ENCODE peak calls at places on chromosomes 7 and 10, in four cellular contexts. One of them, this sample, is unnamed.

GRCh38 chr10:31288001-31288400 is 31.0 kb upstream of the ZEB1 start:
- DNase-seq in MM.1S: no peak
- DNase-seq in aorta: no peak
- DNase-seq in AG09309: no peak
- DNase-seq in this sample: no peak

GRCh38 chr7:113794573-113794972 is 124.2 kb downstream of the PPP1R3A start:
- DNase-seq in AG09309: no peak
- DNase-seq in aorta: no peak
- DNase-seq in MM.1S: no peak
- DNase-seq in this sample: no peak

GRCh38 chr10:11440250-11441150 is 170.9 kb downstream of the USP6NL start:
- DNase-seq in aorta: no peak
- DNase-seq in AG09309: no peak
- DNase-seq in MM.1S: no peak
- DNase-seq in this sample: no peak

GRCh38 chr7:22238354-22239311 is 118.3 kb downstream of the RAPGEF5 start:
- DNase-seq in MM.1S: no peak
- DNase-seq in AG09309: no peak
- DNase-seq in aorta: no peak
- DNase-seq in this sample: no peak

GRCh38 chr10:70437721-70438120 is 3.8 kb downstream of the NODAL start:
- DNase-seq in MM.1S: no peak
- DNase-seq in AG09309: no peak
- DNase-seq in aorta: no peak
- DNase-seq in this sample: no peak

GRCh38 chr10:106609867-106610266 is 554.6 kb downstream of the SORCS1 start:
- DNase-seq in AG09309: no peak
- DNase-seq in MM.1S: no peak
- DNase-seq in aorta: no peak
- DNase-seq in this sample: peak; percentile 14

GRCh38 chr10:120953897-120954296 is 102.7 kb downstream of the WDR11 start:
- DNase-seq in MM.1S: no peak
- DNase-seq in AG09309: no peak
- DNase-seq in aorta: no peak
- DNase-seq in this sample: no peak

GRCh38 chr10:91006752-91007346 is 86.0 kb upstream of the ANKRD1 start:
- DNase-seq in AG09309: no peak
- DNase-seq in aorta: no peak
- DNase-seq in MM.1S: peak; percentile 89
- DNase-seq in this sample: no peak

GRCh38 chr7:97133166-97133565 is 15.7 kb downstream of the SDHAF3 start:
- DNase-seq in AG09309: no peak
- DNase-seq in MM.1S: no peak
- DNase-seq in aorta: no peak
- DNase-seq in this sample: no peak

GRCh38 chr7:130956417-130957139 is 222.6 kb upstream of the KLF14 start:
- DNase-seq in MM.1S: no peak
- DNase-seq in aorta: no peak
- DNase-seq in AG09309: no peak
- DNase-seq in this sample: no peak

GRCh38 chr7:79719216-79719615 is 265.7 kb upstream of the MAGI2 start:
- DNase-seq in AG09309: no peak
- DNase-seq in MM.1S: no peak
- DNase-seq in aorta: no peak
- DNase-seq in this sample: no peak

GRCh38 chr7:130959743-130960207 is 225.8 kb upstream of the KLF14 start:
- DNase-seq in aorta: no peak
- DNase-seq in MM.1S: no peak
- DNase-seq in AG09309: peak; percentile 69
- DNase-seq in this sample: peak; percentile 86

GRCh38 chr10:1509003-1509402 is 228.3 kb downstream of the ADARB2 start:
- DNase-seq in AG09309: no peak
- DNase-seq in aorta: no peak
- DNase-seq in MM.1S: no peak
- DNase-seq in this sample: no peak

GRCh38 chr10:99676435-99676834 is 17.1 kb downstream of the ENTPD7 start:
- DNase-seq in aorta: no peak
- DNase-seq in MM.1S: no peak
- DNase-seq in AG09309: peak; percentile 93
- DNase-seq in this sample: no peak

GRCh38 chr10:100027416-100027815 is 17.7 kb upstream of the DNMBP start:
- DNase-seq in MM.1S: no peak
- DNase-seq in aorta: no peak
- DNase-seq in AG09309: no peak
- DNase-seq in this sample: no peak

GRCh38 chr10:132397036-132397541 is at the start of gene PWWP2B:
- DNase-seq in AG09309: no peak
- DNase-seq in MM.1S: peak; percentile 39
- DNase-seq in aorta: peak; percentile 88
- DNase-seq in this sample: peak; percentile 55

GRCh38 chr10:11595395-11595692 is 16.1 kb downstream of the USP6NL start:
- DNase-seq in aorta: no peak
- DNase-seq in AG09309: no peak
- DNase-seq in MM.1S: no peak
- DNase-seq in this sample: no peak

GRCh38 chr10:109933984-109934565 is 10.8 kb upstream of the XPNPEP1 start:
- DNase-seq in MM.1S: no peak
- DNase-seq in AG09309: no peak
- DNase-seq in aorta: no peak
- DNase-seq in this sample: peak; percentile 90

GRCh38 chr7:121519548-121520521 is 123.7 kb upstream of the FAM3C start:
- DNase-seq in aorta: no peak
- DNase-seq in MM.1S: no peak
- DNase-seq in AG09309: no peak
- DNase-seq in this sample: no peak

GRCh38 chr10:70803768-70804423 is 11.9 kb upstream of the SGPL1 start:
- DNase-seq in aorta: no peak
- DNase-seq in AG09309: no peak
- DNase-seq in MM.1S: no peak
- DNase-seq in this sample: no peak

GRCh38 chr10:77565590-77566023 is 72.0 kb downstream of the KCNMA1 start:
- DNase-seq in aorta: no peak
- DNase-seq in AG09309: no peak
- DNase-seq in MM.1S: no peak
- DNase-seq in this sample: no peak

GRCh38 chr10:66834802-66835201 is 91.0 kb upstream of the LRRTM3 start:
- DNase-seq in AG09309: no peak
- DNase-seq in MM.1S: no peak
- DNase-seq in aorta: no peak
- DNase-seq in this sample: no peak

GRCh38 chr10:29239569-29240472 is 49.0 kb upstream of the LYZL1 start:
- DNase-seq in MM.1S: no peak
- DNase-seq in aorta: no peak
- DNase-seq in AG09309: no peak
- DNase-seq in this sample: peak; percentile 75

GRCh38 chr10:112790030-112790429 is 160.0 kb upstream of the TCF7L2 start:
- DNase-seq in AG09309: no peak
- DNase-seq in aorta: no peak
- DNase-seq in MM.1S: no peak
- DNase-seq in this sample: no peak

GRCh38 chr7:130734525-130735272 is 692 bp upstream of the KLF14 start:
- DNase-seq in AG09309: no peak
- DNase-seq in MM.1S: peak; percentile 33
- DNase-seq in aorta: no peak
- DNase-seq in this sample: peak; percentile 48

GRCh38 chr7:17212188-17212587 is 86.3 kb upstream of the AHR start:
- DNase-seq in MM.1S: no peak
- DNase-seq in aorta: no peak
- DNase-seq in AG09309: no peak
- DNase-seq in this sample: no peak

GRCh38 chr7:138967159-138967558 is 14.0 kb downstream of the KIAA1549 start:
- DNase-seq in aorta: no peak
- DNase-seq in MM.1S: no peak
- DNase-seq in AG09309: no peak
- DNase-seq in this sample: no peak

GRCh38 chr7:27810186-27810585 is 70.2 kb downstream of the TAX1BP1 start:
- DNase-seq in AG09309: no peak
- DNase-seq in aorta: no peak
- DNase-seq in MM.1S: no peak
- DNase-seq in this sample: no peak

GRCh38 chr7:158812684-158813083 is 16.6 kb downstream of the ESYT2 start:
- DNase-seq in AG09309: no peak
- DNase-seq in aorta: no peak
- DNase-seq in MM.1S: no peak
- DNase-seq in this sample: no peak

GRCh38 chr10:56632537-56632936 is 271.5 kb upstream of the ZWINT start:
- DNase-seq in MM.1S: no peak
- DNase-seq in aorta: no peak
- DNase-seq in AG09309: no peak
- DNase-seq in this sample: no peak

GRCh38 chr7:139340037-139340807 is 915 bp upstream of the FMC1 start:
- DNase-seq in MM.1S: peak; percentile 100
- DNase-seq in AG09309: peak; percentile 99
- DNase-seq in aorta: peak; percentile 98
- DNase-seq in this sample: peak; percentile 100

GRCh38 chr10:87734987-87735827 is 75.5 kb downstream of the PAPSS2 start:
- DNase-seq in aorta: no peak
- DNase-seq in MM.1S: peak; percentile 51
- DNase-seq in AG09309: peak; percentile 16
- DNase-seq in this sample: peak; percentile 63

GRCh38 chr10:120145107-120145506 is 252.6 kb downstream of the SEC23IP start:
- DNase-seq in MM.1S: no peak
- DNase-seq in aorta: no peak
- DNase-seq in AG09309: no peak
- DNase-seq in this sample: no peak

GRCh38 chr7:151493083-151493482 is 26.6 kb downstream of the RHEB start:
- DNase-seq in aorta: no peak
- DNase-seq in AG09309: no peak
- DNase-seq in MM.1S: no peak
- DNase-seq in this sample: no peak

GRCh38 chr10:3838723-3839437 is 53.9 kb upstream of the KLF6 start:
- DNase-seq in aorta: no peak
- DNase-seq in MM.1S: no peak
- DNase-seq in AG09309: no peak
- DNase-seq in this sample: no peak

GRCh38 chr10:3835770-3836169 is 50.8 kb upstream of the KLF6 start:
- DNase-seq in MM.1S: no peak
- DNase-seq in aorta: no peak
- DNase-seq in AG09309: no peak
- DNase-seq in this sample: no peak

GRCh38 chr10:3837909-3838722 is 53.1 kb upstream of the KLF6 start:
- DNase-seq in AG09309: no peak
- DNase-seq in MM.1S: no peak
- DNase-seq in aorta: no peak
- DNase-seq in this sample: no peak

GRCh38 chr10:3834410-3834809 is 49.4 kb upstream of the KLF6 start:
- DNase-seq in AG09309: no peak
- DNase-seq in MM.1S: no peak
- DNase-seq in aorta: no peak
- DNase-seq in this sample: no peak

DNA sequence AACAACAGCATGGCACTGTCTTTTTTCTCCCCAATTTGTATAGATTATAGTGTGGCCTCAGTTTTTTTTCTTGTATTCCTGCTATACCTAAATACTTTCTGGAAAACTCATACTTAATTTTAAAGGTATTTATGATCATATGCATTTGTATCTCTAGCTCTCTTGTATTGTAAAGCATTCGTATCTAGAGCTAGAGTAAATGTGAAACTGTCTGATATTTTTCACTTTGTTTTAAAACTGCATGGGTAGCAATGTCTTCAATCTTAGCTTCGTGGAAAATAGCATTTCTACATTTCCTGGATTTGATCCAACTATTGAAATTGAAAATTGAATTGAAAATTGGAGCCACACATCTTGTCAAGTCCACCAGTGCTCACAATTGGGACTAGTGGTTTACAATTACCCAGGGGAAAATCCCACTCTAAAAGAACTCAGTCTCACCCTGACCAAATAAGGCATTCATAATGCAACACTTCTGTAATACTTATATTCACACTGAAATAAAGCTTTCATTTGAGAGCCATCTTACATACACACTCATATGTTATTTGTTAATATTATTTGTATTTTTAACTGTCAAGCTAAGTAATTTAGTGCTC is 51.3 kb upstream of the KLF6 start:
- DNase-seq in MM.1S: no peak
- DNase-seq in AG09309: no peak
- DNase-seq in aorta: no peak
- DNase-seq in this sample: no peak
- H3K4me3 ChIP-seq in MM.1S: no peak overlapping the region
- H3K4me3 ChIP-seq in AG09309: no peak overlapping the region
- H3K4me3 ChIP-seq in aorta: no peak overlapping the region
- H3K4me3 ChIP-seq in this sample: no peak overlapping the region

GRCh38 chr7:83321011-83321410 is 158.3 kb upstream of the PCLO start:
- DNase-seq in MM.1S: no peak
- DNase-seq in aorta: no peak
- DNase-seq in AG09309: no peak
- DNase-seq in this sample: no peak
- H3K4me3 ChIP-seq in MM.1S: no peak overlapping the region
- H3K4me3 ChIP-seq in aorta: no peak overlapping the region
- H3K4me3 ChIP-seq in AG09309: no peak overlapping the region
- H3K4me3 ChIP-seq in this sample: no peak overlapping the region

GRCh38 chr7:101137651-101138148 is 10.8 kb downstream of the SERPINE1 start:
- DNase-seq in MM.1S: no peak
- DNase-seq in AG09309: no peak
- DNase-seq in aorta: no peak
- DNase-seq in this sample: no peak

GRCh38 chr7:101133621-101134398 is 6.9 kb downstream of the SERPINE1 start:
- DNase-seq in MM.1S: no peak
- DNase-seq in aorta: no peak
- DNase-seq in AG09309: no peak
- DNase-seq in this sample: peak; percentile 72

GRCh38 chr7:101129603-101130117 is 2.8 kb downstream of the SERPINE1 start:
- DNase-seq in aorta: no peak
- DNase-seq in MM.1S: no peak
- DNase-seq in AG09309: no peak
- DNase-seq in this sample: no peak

GRCh38 chr7:101138149-101138870 is 11.4 kb downstream of the SERPINE1 start:
- DNase-seq in aorta: peak; percentile 93
- DNase-seq in AG09309: peak; percentile 90
- DNase-seq in MM.1S: peak; percentile 64
- DNase-seq in this sample: peak; percentile 99

DNA sequence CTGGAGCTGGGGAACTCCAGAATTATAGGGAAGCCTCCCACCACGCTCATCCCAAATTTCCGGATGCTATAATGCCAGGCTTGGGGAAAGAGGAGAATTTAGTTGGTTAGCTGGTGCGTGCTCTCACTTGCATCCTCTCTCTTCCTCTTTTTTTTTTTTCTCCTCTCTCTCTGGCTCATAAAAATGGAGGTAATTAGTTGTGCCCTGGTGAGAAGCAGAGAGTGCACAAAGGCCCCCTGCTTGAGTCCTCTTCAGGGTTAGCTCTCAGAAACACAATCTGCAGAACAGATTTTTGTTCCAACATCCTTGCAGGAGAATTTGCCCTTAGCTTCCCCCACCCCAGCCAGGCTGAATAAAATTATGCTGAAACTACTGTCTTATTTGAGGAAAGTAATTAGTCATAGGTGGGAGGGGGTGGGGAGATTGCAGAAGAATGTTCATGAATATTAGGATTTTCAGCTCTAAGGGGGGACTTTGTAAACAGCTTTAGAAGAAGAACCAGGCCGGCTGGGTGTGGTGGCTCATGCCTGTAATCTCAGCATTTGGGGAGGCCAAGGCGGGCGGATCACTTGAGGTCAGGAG is 7.6 kb downstream of the SERPINE1 start:
- DNase-seq in MM.1S: no peak
- DNase-seq in AG09309: no peak
- DNase-seq in aorta: no peak
- DNase-seq in this sample: peak; percentile 70
- H3K4me3 ChIP-seq in MM.1S: no peak overlapping the region
- H3K4me3 ChIP-seq in AG09309: no peak overlapping the region
- H3K4me3 ChIP-seq in aorta: no peak overlapping the region
- H3K4me3 ChIP-seq in this sample: no peak overlapping the region

GRCh38 chr7:2904202-2904601 is 60.1 kb upstream of the GNA12 start:
- DNase-seq in aorta: no peak
- DNase-seq in MM.1S: no peak
- DNase-seq in AG09309: no peak
- DNase-seq in this sample: no peak
- H3K4me3 ChIP-seq in aorta: no peak overlapping the region
- H3K4me3 ChIP-seq in MM.1S: no peak overlapping the region
- H3K4me3 ChIP-seq in AG09309: no peak overlapping the region
- H3K4me3 ChIP-seq in this sample: no peak overlapping the region

This sample was measured in NB4.